ENCODE peak calls at places on chromosomes 11 and 22, in ten cellular contexts. One of them, this sample, is unnamed. For H3K4me1, the result is how much of the 10 kb centered on the place peaks cover.

GRCh38 chr11:68343761-68344256 is 31.4 kb downstream of the LRP5 start:
- DNase-seq in psoas muscle: no peak
- DNase-seq in neural progenitor cell: no peak
- DNase-seq in foreskin keratinocyte: no peak
- DNase-seq in A549: no peak
- DNase-seq in upper lobe of left lung: peak
- DNase-seq in ascending aorta: no peak
- DNase-seq in tibial nerve: no peak
- DNase-seq in IMR-90: no peak
- DNase-seq in adrenal gland: peak
- DNase-seq in this sample: no peak

GRCh38 chr11:121425818-121426217 is 26.3 kb upstream of the SORL1 start:
- DNase-seq in adrenal gland: no peak
- DNase-seq in foreskin keratinocyte: no peak
- DNase-seq in tibial nerve: no peak
- DNase-seq in ascending aorta: no peak
- DNase-seq in IMR-90: no peak
- DNase-seq in upper lobe of left lung: no peak
- DNase-seq in A549: no peak
- DNase-seq in psoas muscle: no peak
- DNase-seq in neural progenitor cell: no peak
- DNase-seq in this sample: no peak

GRCh38 chr11:843086-843704 is 543 bp downstream of the TSPAN4 start:
- DNase-seq in upper lobe of left lung: no peak
- DNase-seq in neural progenitor cell: no peak
- DNase-seq in adrenal gland: no peak
- DNase-seq in foreskin keratinocyte: no peak
- DNase-seq in A549: no peak
- DNase-seq in IMR-90: no peak
- DNase-seq in ascending aorta: no peak
- DNase-seq in tibial nerve: no peak
- DNase-seq in psoas muscle: no peak
- DNase-seq in this sample: peak

GRCh38 chr11:81869337-81870065 is 864.2 kb downstream of the FAM181B start:
- DNase-seq in tibial nerve: no peak
- DNase-seq in ascending aorta: no peak
- DNase-seq in foreskin keratinocyte: peak
- DNase-seq in neural progenitor cell: no peak
- DNase-seq in adrenal gland: no peak
- DNase-seq in upper lobe of left lung: peak
- DNase-seq in IMR-90: no peak
- DNase-seq in A549: no peak
- DNase-seq in psoas muscle: no peak
- DNase-seq in this sample: no peak

GRCh38 chr11:60842688-60843605 is 1.0 kb downstream of the CCDC86 start:
- DNase-seq in adrenal gland: no peak
- DNase-seq in foreskin keratinocyte: no peak
- DNase-seq in IMR-90: no peak
- DNase-seq in A549: no peak
- DNase-seq in upper lobe of left lung: no peak
- DNase-seq in ascending aorta: no peak
- DNase-seq in neural progenitor cell: no peak
- DNase-seq in psoas muscle: no peak
- DNase-seq in tibial nerve: no peak
- DNase-seq in this sample: peak

GRCh38 chr22:16917144-16918003 is 90.6 kb downstream of the GAB4 start:
- DNase-seq in neural progenitor cell: peak
- DNase-seq in tibial nerve: peak
- DNase-seq in IMR-90: peak
- DNase-seq in upper lobe of left lung: peak
- DNase-seq in adrenal gland: peak
- DNase-seq in ascending aorta: no peak
- DNase-seq in A549: peak
- DNase-seq in foreskin keratinocyte: no peak
- DNase-seq in psoas muscle: peak
- DNase-seq in this sample: peak

GRCh38 chr22:45828836-45829235 is 148.1 kb downstream of the WNT7B start:
- DNase-seq in A549: no peak
- DNase-seq in adrenal gland: no peak
- DNase-seq in IMR-90: peak
- DNase-seq in upper lobe of left lung: no peak
- DNase-seq in psoas muscle: no peak
- DNase-seq in neural progenitor cell: no peak
- DNase-seq in tibial nerve: no peak
- DNase-seq in ascending aorta: no peak
- DNase-seq in foreskin keratinocyte: no peak
- DNase-seq in this sample: no peak

GRCh38 chr11:62889484-62890437 is 9.1 kb downstream of the SLC3A2 start:
- DNase-seq in neural progenitor cell: no peak
- DNase-seq in foreskin keratinocyte: no peak
- DNase-seq in ascending aorta: no peak
- DNase-seq in IMR-90: peak
- DNase-seq in psoas muscle: no peak
- DNase-seq in upper lobe of left lung: no peak
- DNase-seq in adrenal gland: no peak
- DNase-seq in tibial nerve: no peak
- DNase-seq in A549: peak
- DNase-seq in this sample: no peak

GRCh38 chr11:73317803-73318202 is 9.7 kb downstream of the ARHGEF17 start:
- DNase-seq in A549: no peak
- DNase-seq in psoas muscle: no peak
- DNase-seq in neural progenitor cell: no peak
- DNase-seq in upper lobe of left lung: no peak
- DNase-seq in foreskin keratinocyte: no peak
- DNase-seq in IMR-90: no peak
- DNase-seq in ascending aorta: no peak
- DNase-seq in adrenal gland: no peak
- DNase-seq in tibial nerve: no peak
- DNase-seq in this sample: no peak

GRCh38 chr22:44698531-44699421 is 3.2 kb upstream of the PRR5 start:
- DNase-seq in neural progenitor cell: peak
- DNase-seq in foreskin keratinocyte: no peak
- DNase-seq in psoas muscle: no peak
- DNase-seq in ascending aorta: no peak
- DNase-seq in IMR-90: peak
- DNase-seq in adrenal gland: no peak
- DNase-seq in upper lobe of left lung: no peak
- DNase-seq in tibial nerve: peak
- DNase-seq in A549: no peak
- DNase-seq in this sample: peak

GRCh38 chr11:17770048-17770652 is 35.6 kb downstream of the KCNC1 start:
- DNase-seq in psoas muscle: no peak
- DNase-seq in ascending aorta: no peak
- DNase-seq in tibial nerve: no peak
- DNase-seq in foreskin keratinocyte: no peak
- DNase-seq in neural progenitor cell: no peak
- DNase-seq in A549: peak
- DNase-seq in upper lobe of left lung: no peak
- DNase-seq in IMR-90: no peak
- DNase-seq in adrenal gland: no peak
- DNase-seq in this sample: no peak

GRCh38 chr11:131845255-131845654 is 474.8 kb downstream of the NTM start:
- DNase-seq in foreskin keratinocyte: no peak
- DNase-seq in IMR-90: no peak
- DNase-seq in psoas muscle: no peak
- DNase-seq in A549: no peak
- DNase-seq in upper lobe of left lung: no peak
- DNase-seq in tibial nerve: no peak
- DNase-seq in neural progenitor cell: no peak
- DNase-seq in adrenal gland: no peak
- DNase-seq in ascending aorta: no peak
- DNase-seq in this sample: no peak

GRCh38 chr11:96707273-96707672 is 317.5 kb downstream of the JRKL start:
- DNase-seq in IMR-90: no peak
- DNase-seq in upper lobe of left lung: no peak
- DNase-seq in A549: no peak
- DNase-seq in tibial nerve: no peak
- DNase-seq in psoas muscle: no peak
- DNase-seq in ascending aorta: no peak
- DNase-seq in foreskin keratinocyte: no peak
- DNase-seq in neural progenitor cell: no peak
- DNase-seq in adrenal gland: no peak
- DNase-seq in this sample: no peak

GRCh38 chr11:44309483-44310197 is at the start of gene ALX4:
- DNase-seq in upper lobe of left lung: no peak
- DNase-seq in A549: peak
- DNase-seq in tibial nerve: no peak
- DNase-seq in adrenal gland: peak
- DNase-seq in ascending aorta: no peak
- DNase-seq in IMR-90: no peak
- DNase-seq in psoas muscle: no peak
- DNase-seq in neural progenitor cell: peak
- DNase-seq in foreskin keratinocyte: no peak
- DNase-seq in this sample: peak

GRCh38 chr11:100972046-100972445 is 157.6 kb downstream of the PGR start:
- DNase-seq in upper lobe of left lung: no peak
- DNase-seq in A549: no peak
- DNase-seq in foreskin keratinocyte: no peak
- DNase-seq in psoas muscle: no peak
- DNase-seq in ascending aorta: no peak
- DNase-seq in tibial nerve: no peak
- DNase-seq in adrenal gland: no peak
- DNase-seq in IMR-90: peak
- DNase-seq in neural progenitor cell: no peak
- DNase-seq in this sample: no peak

DNA sequence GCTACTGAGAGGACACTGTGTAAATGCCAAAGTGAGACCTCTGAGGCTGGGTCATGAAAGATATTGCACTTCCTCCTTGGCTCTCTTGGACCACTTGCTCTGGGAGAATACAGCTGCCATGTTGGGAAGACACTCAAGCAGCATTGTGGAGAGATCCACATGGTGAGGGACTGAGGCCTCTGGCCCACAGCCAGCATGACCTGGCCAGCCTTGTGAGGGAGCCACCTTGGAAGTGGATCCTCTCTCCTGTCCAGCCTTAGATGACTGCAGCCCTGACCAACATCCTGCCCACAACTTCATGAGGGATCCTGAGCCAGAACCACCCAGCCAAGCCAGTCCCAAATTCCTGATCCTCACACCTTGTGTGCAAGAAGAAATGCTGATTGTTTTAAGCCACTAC is 30.4 kb downstream of the MB start:
- DNase-seq in A549: no peak
- DNase-seq in tibial nerve: no peak
- DNase-seq in upper lobe of left lung: no peak
- DNase-seq in psoas muscle: no peak
- DNase-seq in ascending aorta: no peak
- DNase-seq in adrenal gland: no peak
- DNase-seq in neural progenitor cell: no peak
- DNase-seq in IMR-90: no peak
- DNase-seq in foreskin keratinocyte: no peak
- DNase-seq in this sample: no peak
- H3K4me1 ChIP-seq in A549: half or more
- H3K4me1 ChIP-seq in tibial nerve: under half
- H3K4me1 ChIP-seq in upper lobe of left lung: under half
- H3K4me1 ChIP-seq in psoas muscle: under half
- H3K4me1 ChIP-seq in ascending aorta: under half
- H3K4me1 ChIP-seq in adrenal gland: under half
- H3K4me1 ChIP-seq in neural progenitor cell: under half
- H3K4me1 ChIP-seq in IMR-90: under half
- H3K4me1 ChIP-seq in foreskin keratinocyte: under half
- H3K4me1 ChIP-seq in this sample: under half

DNA sequence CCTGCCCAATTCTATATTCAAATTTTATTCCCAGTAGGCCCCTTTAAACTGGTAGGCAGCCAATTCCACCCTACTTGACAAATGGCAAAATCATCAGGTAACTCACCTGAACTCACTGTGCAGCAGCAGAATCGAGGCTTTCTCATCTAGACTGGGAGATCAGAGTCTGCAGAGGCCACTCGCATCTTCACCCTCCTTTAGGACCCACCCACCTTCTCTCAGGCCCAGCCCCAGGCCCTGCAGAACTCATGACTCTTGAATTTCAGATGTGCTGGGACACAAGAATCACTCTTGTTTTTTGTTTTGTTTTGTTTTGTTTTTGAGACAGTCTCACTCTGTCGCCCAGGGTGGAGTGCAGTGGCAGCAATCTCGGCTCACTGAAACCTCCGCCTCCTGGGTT is 38.8 kb downstream of the MICAL3 start:
- DNase-seq in ascending aorta: no peak
- DNase-seq in foreskin keratinocyte: no peak
- DNase-seq in psoas muscle: no peak
- DNase-seq in neural progenitor cell: no peak
- DNase-seq in adrenal gland: no peak
- DNase-seq in A549: no peak
- DNase-seq in upper lobe of left lung: no peak
- DNase-seq in IMR-90: no peak
- DNase-seq in tibial nerve: no peak
- DNase-seq in this sample: no peak
- H3K4me1 ChIP-seq in ascending aorta: under half
- H3K4me1 ChIP-seq in foreskin keratinocyte: under half
- H3K4me1 ChIP-seq in psoas muscle: under half
- H3K4me1 ChIP-seq in neural progenitor cell: under half
- H3K4me1 ChIP-seq in adrenal gland: under half
- H3K4me1 ChIP-seq in A549: half or more
- H3K4me1 ChIP-seq in upper lobe of left lung: under half
- H3K4me1 ChIP-seq in IMR-90: under half
- H3K4me1 ChIP-seq in tibial nerve: under half
- H3K4me1 ChIP-seq in this sample: under half

DNA sequence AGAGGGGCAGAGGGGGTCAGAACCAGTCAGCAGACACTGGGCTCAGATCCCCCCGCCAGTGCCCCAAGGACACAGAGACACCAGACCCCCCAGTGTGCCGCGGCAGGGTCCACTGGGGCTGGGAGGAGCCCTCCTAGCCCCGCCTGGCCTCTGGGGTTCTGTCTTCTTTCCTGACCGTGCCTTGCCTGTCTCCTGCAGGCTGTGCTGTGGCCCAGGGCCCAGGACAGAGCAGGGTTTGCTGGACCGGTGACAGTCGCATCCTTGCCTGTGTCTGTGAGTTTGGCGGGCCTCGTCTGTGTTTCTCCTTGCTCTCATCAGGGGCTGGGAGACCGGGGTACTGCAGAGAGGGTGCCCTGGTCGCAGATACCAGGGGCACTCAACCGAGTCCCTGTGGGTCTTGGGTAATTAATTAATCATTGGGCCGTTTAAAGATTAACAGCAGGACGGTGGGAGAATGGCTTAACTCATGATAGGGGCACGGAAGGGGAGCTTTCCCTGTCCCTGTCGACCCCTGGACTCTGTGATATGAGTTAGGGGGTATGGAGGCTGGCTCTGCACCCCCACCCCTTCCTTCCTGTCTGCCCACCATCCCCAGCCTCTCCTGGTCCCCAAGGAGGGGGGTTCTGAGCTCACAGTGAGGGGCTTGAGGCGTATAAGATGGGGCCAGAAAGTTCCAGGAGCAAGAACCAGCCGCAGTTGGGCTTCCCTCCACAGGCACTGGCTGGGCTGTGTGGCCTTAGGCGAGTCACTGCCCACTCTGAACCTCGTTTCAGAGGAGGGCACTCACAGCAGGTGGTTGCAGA is 29.8 kb downstream of the RPL3 start:
- DNase-seq in IMR-90: no peak
- DNase-seq in adrenal gland: no peak
- DNase-seq in psoas muscle: no peak
- DNase-seq in upper lobe of left lung: no peak
- DNase-seq in foreskin keratinocyte: no peak
- DNase-seq in ascending aorta: no peak
- DNase-seq in tibial nerve: no peak
- DNase-seq in A549: no peak
- DNase-seq in neural progenitor cell: no peak
- DNase-seq in this sample: no peak
- H3K4me1 ChIP-seq in IMR-90: under half
- H3K4me1 ChIP-seq in adrenal gland: under half
- H3K4me1 ChIP-seq in psoas muscle: under half
- H3K4me1 ChIP-seq in upper lobe of left lung: under half
- H3K4me1 ChIP-seq in foreskin keratinocyte: under half
- H3K4me1 ChIP-seq in ascending aorta: under half
- H3K4me1 ChIP-seq in tibial nerve: under half
- H3K4me1 ChIP-seq in A549: under half
- H3K4me1 ChIP-seq in neural progenitor cell: under half
- H3K4me1 ChIP-seq in this sample: under half

GRCh38 chr22:42691440-42691839 is 29.2 kb downstream of the A4GALT start:
- DNase-seq in upper lobe of left lung: no peak
- DNase-seq in foreskin keratinocyte: no peak
- DNase-seq in tibial nerve: no peak
- DNase-seq in IMR-90: no peak
- DNase-seq in adrenal gland: no peak
- DNase-seq in ascending aorta: no peak
- DNase-seq in A549: no peak
- DNase-seq in psoas muscle: no peak
- DNase-seq in neural progenitor cell: no peak
- DNase-seq in this sample: no peak
- H3K4me1 ChIP-seq in upper lobe of left lung: under half
- H3K4me1 ChIP-seq in foreskin keratinocyte: under half
- H3K4me1 ChIP-seq in tibial nerve: under half
- H3K4me1 ChIP-seq in IMR-90: under half
- H3K4me1 ChIP-seq in adrenal gland: under half
- H3K4me1 ChIP-seq in ascending aorta: under half
- H3K4me1 ChIP-seq in A549: under half
- H3K4me1 ChIP-seq in psoas muscle: half or more
- H3K4me1 ChIP-seq in neural progenitor cell: under half
- H3K4me1 ChIP-seq in this sample: half or more